ENCODE peak calls at places on chromosome 3, in seven cellular contexts. E, S, C, G, D, H and M are unnamed samples.

GRCh38 chr3:93989241-93989640 is 9.3 kb downstream of the ARL13B start:
- DNase-seq in E (no peak), S (no peak), C (no peak), G (peak; percentile 31), D (no peak), H (no peak), M (no peak)

GRCh38 chr3:78887029-78887428 is 880.8 kb downstream of the ROBO1 start:
- DNase-seq in E (no peak), S (no peak), C (no peak), G (peak; percentile 88), D (no peak), H (peak; percentile 50), M (no peak)

GRCh38 chr3:126745760-126746394 is 41.8 kb downstream of the CHCHD6 start:
- DNase-seq in E (peak; percentile 88), S (peak; percentile 88), C (peak; percentile 77), G (no peak), D (peak; percentile 44), H (no peak), M (no peak)

GRCh38 chr3:170078620-170079281 is 41.0 kb downstream of the GPR160 start:
- DNase-seq in E (no peak), S (no peak), C (no peak), G (no peak), D (no peak), H (no peak), M (no peak)

GRCh38 chr3:126832933-126833332 is 128.9 kb downstream of the CHCHD6 start:
- DNase-seq in E (no peak), S (no peak), C (no peak), G (no peak), D (no peak), H (no peak), M (no peak)

GRCh38 chr3:50157821-50158556 is 2.9 kb downstream of the SEMA3F start:
- DNase-seq in E (no peak), S (no peak), C (no peak), G (peak; percentile 49), D (no peak), H (peak; percentile 26), M (peak; percentile 96)

GRCh38 chr3:59052803-59053411 is 3.1 kb upstream of the CFAP20DC start:
- DNase-seq in E (no peak), S (no peak), C (no peak), G (peak; percentile 27), D (peak; percentile 12), H (peak; percentile 55), M (no peak)

GRCh38 chr3:19029837-19030835 is 118.2 kb upstream of the KCNH8 start:
- DNase-seq in E (no peak), S (no peak), C (no peak), G (no peak), D (no peak), H (no peak), M (no peak)

GRCh38 chr3:66224220-66224619 is 3.4 kb downstream of the SLC25A26 start:
- DNase-seq in E (no peak), S (no peak), C (no peak), G (no peak), D (no peak), H (no peak), M (no peak)

GRCh38 chr3:123374016-123374415 is 74.9 kb downstream of the ADCY5 start:
- DNase-seq in E (no peak), S (peak; percentile 9), C (no peak), G (no peak), D (no peak), H (no peak), M (no peak)

GRCh38 chr3:4047343-4047742 is 248.1 kb downstream of the LRRN1 start:
- DNase-seq in E (no peak), S (no peak), C (no peak), G (no peak), D (no peak), H (no peak), M (no peak)

GRCh38 chr3:123660900-123661299 is 76.0 kb upstream of the HACD2 start:
- DNase-seq in E (peak; percentile 91), S (peak; percentile 94), C (peak; percentile 91), G (peak; percentile 100), D (peak; percentile 67), H (peak; percentile 80), M (no peak)

GRCh38 chr3:76669305-76669704 is 370.6 kb upstream of the ROBO2 start:
- DNase-seq in E (no peak), S (no peak), C (peak; percentile 7), G (no peak), D (no peak), H (no peak), M (no peak)

GRCh38 chr3:78798266-78798832 is 969.4 kb downstream of the ROBO1 start:
- DNase-seq in E (no peak), S (no peak), C (no peak), G (no peak), D (no peak), H (no peak), M (no peak)

GRCh38 chr3:113966172-113966571 is 18.4 kb downstream of the ZDHHC23 start:
- DNase-seq in E (no peak), S (no peak), C (no peak), G (no peak), D (no peak), H (no peak), M (no peak)

GRCh38 chr3:9727041-9727595 is 4.4 kb upstream of the BRPF1 start:
- DNase-seq in E (no peak), S (no peak), C (no peak), G (no peak), D (no peak), H (no peak), M (no peak)

GRCh38 chr3:119627461-119627860 is 29.8 kb downstream of the PLA1A start:
- DNase-seq in E (peak; percentile 62), S (peak; percentile 75), C (peak; percentile 28), G (no peak), D (no peak), H (no peak), M (no peak)

GRCh38 chr3:178562143-178562868 is 26.1 kb downstream of the KCNMB2 start:
- DNase-seq in E (no peak), S (no peak), C (no peak), G (peak; percentile 18), D (no peak), H (peak; percentile 34), M (no peak)

GRCh38 chr3:38651153-38651789 is 1.8 kb upstream of the SCN5A start:
- DNase-seq in E (peak; percentile 76), S (peak; percentile 82), C (peak; percentile 74), G (peak; percentile 35), D (peak; percentile 80), H (peak; percentile 45), M (no peak)

GRCh38 chr3:54557538-54558419 is 370.1 kb downstream of the LRTM1 start:
- DNase-seq in E (no peak), S (no peak), C (no peak), G (peak; percentile 34), D (no peak), H (no peak), M (no peak)

GRCh38 chr3:48415251-48415953 is 14.5 kb downstream of the PLXNB1 start:
- DNase-seq in E (peak; percentile 23), S (no peak), C (no peak), G (no peak), D (no peak), H (no peak), M (no peak)

DNA sequence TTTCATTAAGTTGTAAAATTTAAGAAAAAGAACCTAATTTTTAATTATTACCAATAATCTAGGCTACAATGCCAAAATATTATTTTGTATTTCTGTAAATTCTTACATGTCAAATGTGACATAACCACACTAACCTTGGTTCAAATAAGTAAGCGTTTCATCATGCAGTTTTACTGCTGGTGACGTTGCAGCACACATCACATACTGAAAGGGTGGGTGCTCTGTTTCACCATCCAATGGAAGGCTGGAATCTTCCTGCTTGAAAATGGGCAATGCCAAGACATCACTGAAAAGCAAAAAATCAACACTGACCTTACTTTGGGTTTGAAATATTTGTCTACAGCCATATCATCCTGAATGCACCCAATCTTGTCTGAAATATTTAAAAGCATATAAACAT is 14.7 kb downstream of the UBP1 start:
- DNase-seq in E (no peak), S (no peak), C (no peak), G (no peak), D (no peak), H (no peak), M (no peak)
- H3K4me1 ChIP-seq in E (peaks cover 33% of the 10 kb centered on the region), S (peaks cover 8% of the 10 kb centered on the region), C (peaks cover 8% of the 10 kb centered on the region), G (no peaks in the 10 kb centered on the region), D (peaks cover 14% of the 10 kb centered on the region), H (peaks cover 2% of the 10 kb centered on the region), M (peaks cover 17% of the 10 kb centered on the region)

GRCh38 chr3:193812791-193813505 is 219.9 kb downstream of the OPA1 start:
- DNase-seq in E (no peak), S (no peak), C (no peak), G (no peak), D (no peak), H (no peak), M (no peak)
- H3K4me3 ChIP-seq in E (no peak overlapping the region), S (no peak overlapping the region), C (no peak overlapping the region), G (no peak overlapping the region), D (no peak overlapping the region), H (no peak overlapping the region), M (no peak overlapping the region)

GRCh38 chr3:16364323-16364722 is 99.3 kb downstream of the OXNAD1 start:
- DNase-seq in E (no peak), S (no peak), C (no peak), G (no peak), D (no peak), H (no peak), M (no peak)

GRCh38 chr3:16362781-16363180 is 97.8 kb downstream of the OXNAD1 start:
- DNase-seq in E (no peak), S (no peak), C (no peak), G (peak; percentile 53), D (no peak), H (no peak), M (no peak)

GRCh38 chr3:16364963-16365362 is 100.0 kb downstream of the OXNAD1 start:
- DNase-seq in E (no peak), S (no peak), C (no peak), G (no peak), D (no peak), H (no peak), M (no peak)

GRCh38 chr3:16365454-16366128 is 100.6 kb downstream of the OXNAD1 start:
- DNase-seq in E (no peak), S (no peak), C (no peak), G (no peak), D (no peak), H (no peak), M (no peak)

GRCh38 chr3:16363636-16364035 is 98.6 kb downstream of the OXNAD1 start:
- DNase-seq in E (no peak), S (no peak), C (no peak), G (no peak), D (no peak), H (no peak), M (no peak)
- H3K36me3 ChIP-seq in E (peaks cover 50% of the 10 kb centered on the region), S (peaks cover 39% of the 10 kb centered on the region), C (no peaks in the 10 kb centered on the region), G (peaks cover 2% of the 10 kb centered on the region), D (no peaks in the 10 kb centered on the region), H (peaks cover 29% of the 10 kb centered on the region), M (no peaks in the 10 kb centered on the region)

DNA sequence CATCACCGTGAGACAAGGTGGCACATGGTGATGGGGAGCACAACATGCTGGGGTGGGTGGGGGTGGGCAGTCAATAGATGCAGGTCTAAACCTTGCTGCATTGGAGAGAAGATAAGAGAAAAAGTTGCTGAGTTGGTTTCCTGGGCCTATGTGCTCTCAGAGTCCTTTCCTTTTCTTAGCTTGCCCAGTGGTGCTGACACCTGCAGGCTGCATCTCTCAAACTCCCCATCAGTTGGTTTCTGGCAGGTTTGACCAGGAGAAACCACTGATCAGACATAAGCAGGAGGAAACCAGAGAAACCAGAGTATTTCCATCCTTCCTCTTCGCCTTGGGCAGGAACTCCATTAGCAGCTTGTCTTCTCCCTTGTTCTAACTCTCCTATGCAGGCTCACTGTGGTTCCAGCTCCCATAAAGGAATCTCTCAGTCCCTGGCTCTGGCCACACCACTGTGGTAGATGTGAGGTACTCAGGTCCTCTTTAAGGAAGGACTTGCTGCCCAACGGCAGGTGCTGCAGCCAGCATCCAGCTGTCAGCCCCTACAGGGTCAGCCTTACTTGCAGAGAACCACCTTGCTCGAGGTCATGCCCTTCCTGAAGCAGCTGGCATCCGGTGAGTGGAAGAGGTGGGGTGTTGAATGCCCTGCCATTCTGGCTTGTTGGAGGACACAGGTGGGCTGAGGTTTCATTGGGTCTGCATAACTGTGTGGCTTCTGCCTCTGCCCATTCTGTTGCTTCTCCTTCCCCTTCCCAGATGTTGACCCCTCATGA is 172.3 kb upstream of the ANKRD28 start:
- DNase-seq in E (no peak), S (no peak), C (no peak), G (no peak), D (no peak), H (no peak), M (no peak)
- H3K4me1 ChIP-seq in E (no peaks in the 10 kb centered on the region), S (no peaks in the 10 kb centered on the region), C (no peaks in the 10 kb centered on the region), G (no peaks in the 10 kb centered on the region), D (no peaks in the 10 kb centered on the region), H (no peaks in the 10 kb centered on the region), M (no peaks in the 10 kb centered on the region)